ENCODE peak calls at places on chromosomes 6 and 20, in seven cellular contexts. K, A, H, Q, C, O and E are unnamed samples.

GRCh38 chr6:98054453-98054852 is 771.4 kb upstream of the MMS22L start:
- DNase-seq in K (peak), A (peak), H (no peak), Q (peak), C (no peak), O (no peak), E (no peak)

GRCh38 chr6:126805861-126806260 is 312.6 kb upstream of the RSPO3 start:
- DNase-seq in K (no peak), A (peak), H (no peak), Q (peak), C (no peak), O (no peak), E (no peak)

GRCh38 chr6:16684896-16685554 is 76.2 kb downstream of the ATXN1 start:
- DNase-seq in K (no peak), A (peak), H (peak), Q (peak), C (no peak), O (no peak), E (peak)

GRCh38 chr6:169722362-169723199 is 1.7 kb downstream of the PHF10 start:
- DNase-seq in K (peak), A (peak), H (peak), Q (peak), C (peak), O (peak), E (peak)

GRCh38 chr6:15430947-15431405 is 185.1 kb downstream of the JARID2 start:
- DNase-seq in K (no peak), A (peak), H (no peak), Q (peak), C (no peak), O (no peak), E (no peak)

GRCh38 chr20:1636621-1637020 is 16.8 kb upstream of the SIRPB1 start:
- DNase-seq in K (peak), A (no peak), H (no peak), Q (no peak), C (peak), O (no peak), E (no peak)

GRCh38 chr6:107116328-107116892 is 1.1 kb upstream of the BEND3 start:
- DNase-seq in K (peak), A (no peak), H (no peak), Q (peak), C (peak), O (no peak), E (peak)

GRCh38 chr6:75147512-75147911 is 58.3 kb downstream of the COL12A1 start:
- DNase-seq in K (no peak), A (no peak), H (no peak), Q (peak), C (no peak), O (no peak), E (no peak)

GRCh38 chr6:155142902-155143609 is 120.8 kb upstream of the CLDN20 start:
- DNase-seq in K (no peak), A (peak), H (no peak), Q (peak), C (peak), O (no peak), E (no peak)

GRCh38 chr6:89644864-89645263 is 6.3 kb upstream of the LYRM2 start:
- DNase-seq in K (no peak), A (no peak), H (no peak), Q (no peak), C (no peak), O (no peak), E (no peak)

GRCh38 chr6:170177383-170178265 is 113.3 kb downstream of the DLL1 start:
- DNase-seq in K (no peak), A (no peak), H (no peak), Q (no peak), C (no peak), O (no peak), E (no peak)

GRCh38 chr6:63637865-63638445 is 2.4 kb downstream of the PHF3 start:
- DNase-seq in K (no peak), A (peak), H (no peak), Q (peak), C (no peak), O (no peak), E (no peak)

GRCh38 chr20:50449789-50450492 is 60.2 kb upstream of the PTPN1 start:
- DNase-seq in K (no peak), A (no peak), H (no peak), Q (no peak), C (no peak), O (no peak), E (no peak)

GRCh38 chr20:11447371-11448100 is 470.2 kb upstream of the BTBD3 start:
- DNase-seq in K (peak), A (peak), H (no peak), Q (no peak), C (no peak), O (no peak), E (no peak)

GRCh38 chr6:75723382-75723781 is 25.7 kb upstream of the MYO6 start:
- DNase-seq in K (peak), A (no peak), H (no peak), Q (no peak), C (no peak), O (no peak), E (no peak)

GRCh38 chr6:159062564-159062945 is 17.8 kb upstream of the TAGAP start:
- DNase-seq in K (no peak), A (no peak), H (peak), Q (no peak), C (peak), O (no peak), E (no peak)

GRCh38 chr6:32196682-32197616 is 4.5 kb upstream of the GPSM3 start:
- DNase-seq in K (peak), A (peak), H (no peak), Q (peak), C (no peak), O (peak), E (no peak)

GRCh38 chr20:37053230-37053950 is 42.4 kb downstream of the RBL1 start:
- DNase-seq in K (no peak), A (no peak), H (no peak), Q (peak), C (no peak), O (no peak), E (no peak)

GRCh38 chr6:8170245-8170644 is 67.9 kb upstream of the EEF1E1 start:
- DNase-seq in K (peak), A (no peak), H (no peak), Q (no peak), C (no peak), O (no peak), E (no peak)

GRCh38 chr20:10783660-10784336 is 110.0 kb upstream of the JAG1 start:
- DNase-seq in K (peak), A (peak), H (no peak), Q (no peak), C (no peak), O (no peak), E (no peak)

GRCh38 chr20:18443841-18444240 is 23.0 kb downstream of the DZANK1 start:
- DNase-seq in K (no peak), A (peak), H (no peak), Q (peak), C (no peak), O (no peak), E (peak)

GRCh38 chr20:64156136-64156885 is 7.9 kb upstream of the MYT1 start:
- DNase-seq in K (no peak), A (no peak), H (no peak), Q (no peak), C (no peak), O (no peak), E (no peak)

GRCh38 chr6:138454976-138455706 is 44.2 kb downstream of the NHSL1 start:
- DNase-seq in K (no peak), A (no peak), H (peak), Q (peak), C (peak), O (no peak), E (no peak)

GRCh38 chr20:2206957-2207769 is 88.6 kb upstream of the TGM3 start:
- DNase-seq in K (peak), A (peak), H (peak), Q (peak), C (peak), O (peak), E (peak)

GRCh38 chr6:100457251-100457990 is 7.3 kb downstream of the SIM1 start:
- DNase-seq in K (peak), A (no peak), H (no peak), Q (no peak), C (no peak), O (no peak), E (no peak)

GRCh38 chr6:13766201-13766634 is 48.1 kb downstream of the MCUR1 start:
- DNase-seq in K (no peak), A (peak), H (no peak), Q (peak), C (no peak), O (no peak), E (no peak)

GRCh38 chr20:31996996-31997395 is 13.2 kb upstream of the CCM2L start:
- DNase-seq in K (no peak), A (no peak), H (no peak), Q (no peak), C (no peak), O (no peak), E (no peak)

GRCh38 chr6:90406142-90406794 is 109.6 kb upstream of the BACH2 start:
- DNase-seq in K (no peak), A (peak), H (no peak), Q (peak), C (no peak), O (no peak), E (no peak)

GRCh38 chr6:108157234-108157971 is 8.4 kb upstream of the NR2E1 start:
- DNase-seq in K (no peak), A (no peak), H (no peak), Q (no peak), C (no peak), O (no peak), E (no peak)

GRCh38 chr6:166419268-166419667 is 36.5 kb upstream of the MPC1 start:
- DNase-seq in K (no peak), A (no peak), H (peak), Q (no peak), C (peak), O (no peak), E (no peak)

GRCh38 chr20:36815454-36816091 is 42.0 kb upstream of the DSN1 start:
- DNase-seq in K (no peak), A (no peak), H (no peak), Q (no peak), C (no peak), O (no peak), E (no peak)

GRCh38 chr6:159726196-159726917 is 949 bp upstream of the WTAP start:
- DNase-seq in K (no peak), A (no peak), H (no peak), Q (no peak), C (no peak), O (no peak), E (no peak)

GRCh38 chr6:35209622-35210289 is 4.0 kb upstream of the SCUBE3 start:
- DNase-seq in K (peak), A (no peak), H (no peak), Q (no peak), C (no peak), O (no peak), E (no peak)

GRCh38 chr6:158396136-158396535 is 83.9 kb downstream of the TULP4 start:
- DNase-seq in K (no peak), A (no peak), H (no peak), Q (no peak), C (no peak), O (no peak), E (no peak)

GRCh38 chr6:72657798-72658197 is 35.9 kb downstream of the KCNQ5 start:
- DNase-seq in K (no peak), A (peak), H (no peak), Q (peak), C (no peak), O (no peak), E (no peak)

GRCh38 chr6:33248643-33248931 is 23.1 kb downstream of the VPS52 start:
- DNase-seq in K (no peak), A (peak), H (no peak), Q (peak), C (no peak), O (no peak), E (peak)

GRCh38 chr6:136718486-136718885 is 73.8 kb downstream of the MAP3K5 start:
- DNase-seq in K (no peak), A (no peak), H (no peak), Q (no peak), C (no peak), O (no peak), E (no peak)

GRCh38 chr6:136719280-136720044 is 72.8 kb downstream of the MAP3K5 start:
- DNase-seq in K (no peak), A (no peak), H (no peak), Q (peak), C (no peak), O (no peak), E (no peak)

GRCh38 chr6:136721467-136721866 is 70.8 kb downstream of the MAP3K5 start:
- DNase-seq in K (no peak), A (no peak), H (no peak), Q (no peak), C (no peak), O (no peak), E (no peak)

GRCh38 chr6:136720045-136720760 is 72.1 kb downstream of the MAP3K5 start:
- DNase-seq in K (no peak), A (no peak), H (no peak), Q (no peak), C (no peak), O (no peak), E (no peak)

DNA sequence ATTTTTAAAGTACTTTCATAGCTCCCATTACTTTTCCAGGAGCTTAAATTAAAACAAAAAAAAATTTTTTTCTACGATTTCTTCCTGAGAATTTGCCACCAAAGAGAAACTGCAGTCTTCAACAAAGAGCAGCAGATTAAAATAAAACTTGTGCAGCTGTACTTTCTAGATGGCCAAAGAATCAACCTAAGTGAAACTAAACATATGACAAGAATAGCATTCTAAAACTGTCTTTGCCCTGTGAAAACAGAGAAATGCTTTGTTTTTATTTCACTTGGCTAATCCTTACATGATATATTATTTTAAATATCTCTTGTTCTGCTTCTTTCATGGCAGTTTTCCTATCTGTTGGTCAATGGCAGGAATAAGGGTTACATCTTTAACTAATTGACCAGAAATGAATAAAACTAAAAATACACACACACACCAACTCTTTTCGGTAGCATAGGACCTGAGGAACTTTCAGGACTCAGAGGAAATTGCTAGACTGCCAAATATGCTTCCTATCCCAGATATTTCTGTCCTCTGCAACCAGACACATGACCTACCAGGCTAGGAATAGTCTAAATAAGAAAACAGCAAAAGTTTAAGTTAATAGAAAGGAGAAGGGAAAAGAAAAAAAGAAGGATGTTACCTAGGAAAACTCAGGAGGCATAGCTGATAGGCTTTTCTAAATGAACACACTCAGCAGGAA is 74.8 kb downstream of the MAP3K5 start:
- DNase-seq in K (no peak), A (peak), H (no peak), Q (peak), C (no peak), O (no peak), E (no peak)
- H3K4me3 ChIP-seq in K (no peak), A (no peak), H (no peak), Q (peak), C (no peak), O (peak), E (no peak)

GRCh38 chr6:2542858-2543218 is 207.9 kb downstream of the MYLK4 start:
- DNase-seq in K (peak), A (peak), H (peak), Q (peak), C (peak), O (no peak), E (no peak)

GRCh38 chr6:2536451-2536850 is 214.3 kb downstream of the MYLK4 start:
- DNase-seq in K (no peak), A (no peak), H (no peak), Q (no peak), C (no peak), O (no peak), E (no peak)

GRCh38 chr6:2546941-2547716 is 203.6 kb downstream of the MYLK4 start:
- DNase-seq in K (no peak), A (no peak), H (no peak), Q (no peak), C (no peak), O (no peak), E (no peak)

GRCh38 chr6:2545351-2545750 is 205.4 kb downstream of the MYLK4 start:
- DNase-seq in K (no peak), A (no peak), H (no peak), Q (no peak), C (no peak), O (no peak), E (no peak)

DNA sequence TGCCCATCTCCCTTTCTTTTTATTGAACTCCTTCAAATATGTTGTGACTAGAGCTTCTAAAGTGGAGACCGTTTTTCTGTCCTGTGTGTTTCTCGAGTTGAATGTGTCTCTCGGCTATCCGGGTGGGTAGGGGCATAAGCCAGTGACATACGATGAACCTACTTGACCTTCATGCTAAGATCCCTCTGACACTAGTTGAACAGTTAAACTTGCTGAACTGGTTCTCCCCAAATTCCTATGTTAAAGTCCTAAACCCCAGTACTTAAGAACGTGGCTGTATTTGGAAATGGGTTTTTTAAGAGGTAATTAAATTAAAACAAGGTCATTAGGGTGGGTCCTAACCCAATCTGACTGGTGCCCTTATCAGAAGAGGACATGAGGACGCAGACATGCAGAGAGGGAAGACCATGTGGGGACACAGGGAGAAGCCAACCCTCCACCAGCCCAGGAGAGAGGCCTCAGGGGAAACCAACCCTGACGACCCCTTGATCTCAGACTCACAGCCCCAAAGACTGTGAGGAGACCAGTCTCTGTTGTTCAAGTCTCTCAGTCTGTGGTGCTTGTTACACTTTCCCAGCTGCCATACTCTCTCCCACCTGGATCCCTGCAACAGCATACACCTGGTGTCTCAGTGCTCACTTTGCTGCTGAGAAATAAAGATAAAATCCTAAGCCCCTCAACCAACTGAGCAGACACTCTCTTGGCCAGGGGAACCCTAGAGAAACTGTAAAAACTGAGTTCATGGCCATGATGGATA is 208.4 kb downstream of the MYLK4 start:
- DNase-seq in K (no peak), A (no peak), H (no peak), Q (no peak), C (no peak), O (no peak), E (no peak)
- H3K4me3 ChIP-seq in K (no peak), A (no peak), H (no peak), Q (no peak), C (no peak), O (no peak), E (no peak)

GRCh38 chr6:112437053-112437452 is 89.9 kb downstream of the RFPL4B start:
- DNase-seq in K (no peak), A (no peak), H (no peak), Q (no peak), C (no peak), O (no peak), E (no peak)
- H3K4me3 ChIP-seq in K (no peak), A (no peak), H (no peak), Q (no peak), C (no peak), O (no peak), E (no peak)

GRCh38 chr6:151647871-151648639 is 154.2 kb downstream of the CCDC170 start:
- DNase-seq in K (peak), A (peak), H (no peak), Q (peak), C (no peak), O (no peak), E (no peak)
- H3K4me3 ChIP-seq in K (no peak), A (no peak), H (no peak), Q (no peak), C (no peak), O (no peak), E (no peak)

GRCh38 chr20:4775322-4776078 is 53.8 kb downstream of the PRND start:
- DNase-seq in K (no peak), A (no peak), H (no peak), Q (no peak), C (no peak), O (no peak), E (no peak)

GRCh38 chr20:4772132-4772531 is 50.4 kb downstream of the PRND start:
- DNase-seq in K (no peak), A (no peak), H (no peak), Q (no peak), C (no peak), O (no peak), E (no peak)

GRCh38 chr20:4774209-4774608 is 52.5 kb downstream of the PRND start:
- DNase-seq in K (no peak), A (no peak), H (no peak), Q (peak), C (no peak), O (no peak), E (no peak)

GRCh38 chr20:4776079-4776630 is 54.4 kb downstream of the PRND start:
- DNase-seq in K (no peak), A (no peak), H (no peak), Q (no peak), C (no peak), O (no peak), E (no peak)

DNA sequence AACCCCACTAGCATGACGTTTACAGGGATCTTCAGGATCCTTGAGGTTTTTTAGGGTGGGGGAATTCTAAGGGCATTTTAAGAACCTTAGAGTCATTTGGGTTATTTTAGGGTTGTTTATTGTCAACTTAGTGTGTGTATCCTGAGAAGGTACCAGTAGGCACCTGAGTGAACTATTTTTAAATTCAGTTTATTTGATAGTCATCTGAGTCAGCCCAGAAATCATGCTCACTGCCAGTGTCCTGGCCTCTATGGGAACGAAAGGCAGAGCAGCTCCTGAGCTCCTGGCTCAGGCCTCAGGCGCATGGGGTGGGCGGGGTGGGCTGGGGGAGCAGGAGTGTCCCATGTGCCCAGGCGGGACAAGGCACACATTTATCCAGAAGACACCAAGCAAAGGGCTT is 52.0 kb downstream of the PRND start:
- DNase-seq in K (no peak), A (no peak), H (no peak), Q (no peak), C (no peak), O (no peak), E (no peak)
- H3K4me3 ChIP-seq in K (no peak), A (no peak), H (no peak), Q (no peak), C (no peak), O (no peak), E (no peak)

GRCh38 chr6:11203306-11204009 is 29.0 kb downstream of the NEDD9 start:
- DNase-seq in K (no peak), A (no peak), H (no peak), Q (no peak), C (no peak), O (no peak), E (no peak)
- H3K4me3 ChIP-seq in K (no peak), A (no peak), H (no peak), Q (no peak), C (no peak), O (no peak), E (no peak)